ENCODE peak calls at places on chromosomes 6 and 20, in ten cellular contexts. I is retina; K is AG20443; R is NCI-H1092; Q is effector memory CD8-positive, alpha-beta T cell; W is stimulated activated CD4-positive, alpha-beta T cell treated with anti-CD3 and anti-CD28 coated beads, Interleukin-15, amount 100 ng/mL, for 1 hour; S is A549; D is AG10803; P is IMR-90; O is amniotic stem cell. V is an unnamed sample.

GRCh38 chr6:82836022-82836575 is 229.5 kb downstream of the UBE3D start:
- DNase-seq in K (no peak), W (no peak), P (no peak), S (no peak), R (no peak), Q (no peak), O (no peak), I (no peak), D (no peak), V (no peak)

GRCh38 chr6:108198761-108199498 is 33.1 kb downstream of the NR2E1 start:
- DNase-seq in K (no peak), R (no peak), P (no peak), Q (no peak), I (no peak), O (no peak), S (no peak), D (no peak), W (no peak), V (no peak)

GRCh38 chr20:12511499-12511898 is 497.3 kb upstream of the SPTLC3 start:
- DNase-seq in K (no peak), Q (no peak), S (no peak), W (no peak), I (no peak), O (no peak), D (no peak), P (no peak), R (no peak), V (no peak)

GRCh38 chr20:49219091-49219923 is at the start of gene DDX27:
- DNase-seq in K (peak; percentile 98), R (peak; percentile 99), S (peak; percentile 99), P (peak; percentile 99), W (peak; percentile 87), Q (peak; percentile 94), D (peak; percentile 98), I (peak; percentile 96), O (peak; percentile 97), V (peak; percentile 99)

GRCh38 chr6:119479860-119480655 is 130.5 kb upstream of the MAN1A1 start:
- DNase-seq in Q (no peak), K (peak; percentile 10), O (no peak), P (peak; percentile 57), S (no peak), D (peak; percentile 70), I (no peak), W (no peak), R (no peak), V (no peak)

GRCh38 chr20:47319517-47320252 is 36.8 kb downstream of the ZMYND8 start:
- DNase-seq in O (peak; percentile 24), S (no peak), K (peak; percentile 71), I (peak; percentile 39), W (no peak), P (peak; percentile 74), R (peak; percentile 15), Q (no peak), D (peak; percentile 90), V (peak; percentile 91)

GRCh38 chr20:49659096-49659495 is 54.6 kb downstream of the B4GALT5 start:
- DNase-seq in P (no peak), O (no peak), D (no peak), Q (no peak), K (no peak), R (no peak), I (peak; percentile 7), S (no peak), W (no peak), V (peak; percentile 69)

GRCh38 chr6:147949981-147950622 is 392.5 kb upstream of the SASH1 start:
- DNase-seq in K (no peak), S (no peak), R (no peak), D (no peak), Q (no peak), W (no peak), O (no peak), P (peak; percentile 35), I (no peak), V (no peak)

GRCh38 chr6:31858707-31859106 is 3.9 kb downstream of the NEU1 start:
- DNase-seq in D (no peak), I (no peak), O (no peak), K (no peak), R (no peak), S (no peak), W (no peak), P (no peak), Q (no peak), V (no peak)

GRCh38 chr20:61685462-61685861 is 380.2 kb downstream of the TAF4 start:
- DNase-seq in Q (no peak), K (no peak), P (no peak), D (no peak), O (no peak), W (no peak), S (no peak), I (no peak), R (no peak), V (no peak)

GRCh38 chr6:44442833-44443444 is 55.4 kb downstream of the CDC5L start:
- DNase-seq in S (no peak), Q (no peak), I (no peak), W (no peak), K (no peak), O (no peak), P (no peak), R (no peak), D (no peak), V (no peak)

GRCh38 chr6:13368716-13369115 is 40.4 kb upstream of the TBC1D7 start:
- DNase-seq in S (no peak), D (peak; percentile 66), P (peak; percentile 17), R (no peak), Q (no peak), O (no peak), K (peak; percentile 24), W (no peak), I (no peak), V (no peak)

GRCh38 chr6:149723771-149724417 is 6.0 kb upstream of the LATS1 start:
- DNase-seq in R (no peak), O (peak; percentile 55), S (peak; percentile 76), D (peak; percentile 87), W (no peak), P (peak; percentile 79), Q (no peak), K (peak; percentile 82), I (no peak), V (peak; percentile 63)

GRCh38 chr6:155158044-155158843 is 105.6 kb upstream of the CLDN20 start:
- DNase-seq in D (peak; percentile 32), R (no peak), I (no peak), W (no peak), S (no peak), K (peak; percentile 58), P (peak; percentile 13), Q (no peak), O (no peak), V (no peak)

GRCh38 chr6:73051147-73051546 is 174.1 kb downstream of the KHDC1L start:
- DNase-seq in R (no peak), K (no peak), Q (no peak), P (no peak), W (no peak), O (no peak), S (no peak), D (no peak), I (no peak), V (no peak)

GRCh38 chr6:15504581-15505350 is 158.1 kb downstream of the DTNBP1 start:
- DNase-seq in O (peak; percentile 76), P (peak; percentile 98), Q (no peak), I (peak; percentile 72), K (peak; percentile 87), D (peak; percentile 98), S (no peak), W (no peak), R (peak; percentile 30), V (peak; percentile 91)

GRCh38 chr6:100281471-100281878 is 183.2 kb downstream of the SIM1 start:
- DNase-seq in S (no peak), I (peak; percentile 80), K (peak; percentile 31), Q (no peak), D (no peak), W (no peak), O (no peak), P (no peak), R (no peak), V (peak; percentile 35)

GRCh38 chr6:42406296-42407280 is 45.1 kb downstream of the TRERF1 start:
- DNase-seq in R (no peak), D (no peak), W (no peak), O (no peak), I (no peak), S (no peak), K (no peak), P (peak; percentile 18), Q (no peak), V (no peak)

GRCh38 chr20:57372581-57373350 is 18.4 kb upstream of the RBM38 start:
- DNase-seq in O (no peak), Q (no peak), P (no peak), I (no peak), R (no peak), D (no peak), S (no peak), W (no peak), K (no peak), V (peak; percentile 52)

GRCh38 chr6:34312259-34312658 is 63.5 kb upstream of the SMIM29 start:
- DNase-seq in I (no peak), P (no peak), S (no peak), W (no peak), O (no peak), K (no peak), Q (no peak), R (no peak), D (no peak), V (no peak)

GRCh38 chr20:51532577-51533191 is 9.8 kb downstream of the NFATC2 start:
- DNase-seq in K (peak; percentile 85), W (no peak), O (no peak), S (no peak), R (no peak), D (peak; percentile 71), Q (peak; percentile 44), P (peak; percentile 45), I (no peak), V (no peak)

GRCh38 chr6:97282238-97282725 is 734 bp downstream of the MMS22L start:
- DNase-seq in I (no peak), W (no peak), S (no peak), P (no peak), D (peak; percentile 1), O (no peak), R (no peak), K (peak; percentile 21), Q (no peak), V (peak; percentile 35)

GRCh38 chr6:14951704-14952103 is 294.2 kb upstream of the JARID2 start:
- DNase-seq in P (no peak), Q (no peak), K (peak; percentile 54), I (no peak), S (no peak), R (no peak), D (peak; percentile 22), W (no peak), O (no peak), V (no peak)

GRCh38 chr20:1336699-1337387 is 7.9 kb upstream of the SDCBP2 start:
- DNase-seq in S (no peak), Q (no peak), O (no peak), K (peak; percentile 54), I (no peak), P (no peak), R (no peak), W (no peak), D (peak; percentile 31), V (peak; percentile 15)

GRCh38 chr6:159125977-159126376 is 43.2 kb upstream of the FNDC1 start:
- DNase-seq in W (no peak), Q (no peak), I (peak; percentile 46), D (no peak), P (no peak), K (peak; percentile 57), O (no peak), S (no peak), R (no peak), V (no peak)

GRCh38 chr6:5865492-5866031 is 141.2 kb downstream of the NRN1 start:
- DNase-seq in O (no peak), W (no peak), Q (no peak), R (no peak), P (no peak), D (no peak), K (no peak), I (no peak), S (no peak), V (no peak)

GRCh38 chr6:125193208-125193607 is 39.6 kb downstream of the TPD52L1 start:
- DNase-seq in W (no peak), D (no peak), S (peak; percentile 32), R (no peak), I (no peak), K (peak; percentile 16), Q (no peak), P (no peak), O (no peak), V (no peak)

GRCh38 chr6:85261250-85261649 is 188.6 kb upstream of the NT5E start:
- DNase-seq in O (no peak), S (no peak), W (no peak), I (no peak), D (peak; percentile 78), Q (no peak), R (no peak), P (no peak), K (peak; percentile 48), V (no peak)

V was measured in left kidney.